ENCODE peak calls at places on chromosomes 7 and 10, in four cellular contexts. T is SK-N-SH, E is IMR-90, W is GM12878. J is an unnamed sample.

GRCh38 chr10:12531305-12531738 is 182.0 kb downstream of the CAMK1D start:
- DNase-seq in E (peak), T (no peak), W (no peak), J (no peak)

GRCh38 chr10:3143366-3143765 is 29.2 kb downstream of the PITRM1 start:
- DNase-seq in T (no peak), W (no peak), E (no peak), J (no peak)

GRCh38 chr10:35035641-35036040 is 54.5 kb downstream of the CUL2 start:
- DNase-seq in E (no peak), W (no peak), T (no peak), J (no peak)

GRCh38 chr10:84948644-84949043 is 620.3 kb downstream of the CCSER2 start:
- DNase-seq in W (no peak), T (no peak), E (no peak), J (no peak)

GRCh38 chr7:76009672-76010600 is 15.5 kb upstream of the TMEM120A start:
- DNase-seq in T (no peak), W (no peak), E (no peak), J (no peak)

GRCh38 chr7:101856488-101857357 is 39.3 kb downstream of the CUX1 start:
- DNase-seq in E (peak), T (peak), W (peak), J (peak)

GRCh38 chr7:6730343-6730633 is 23.5 kb upstream of the ZNF12 start:
- DNase-seq in E (peak), T (no peak), W (no peak), J (no peak)

GRCh38 chr7:31323101-31323500 is 17.4 kb downstream of the NEUROD6 start:
- DNase-seq in E (no peak), T (no peak), W (no peak), J (no peak)

GRCh38 chr7:271266-272107 is 18.5 kb upstream of the FOXL3 start:
- DNase-seq in W (no peak), T (no peak), E (no peak), J (no peak)

GRCh38 chr7:269721-270120 is 20.2 kb upstream of the FOXL3 start:
- DNase-seq in E (no peak), W (no peak), T (no peak), J (no peak)

GRCh38 chr7:266851-267840 is 22.8 kb upstream of the FOXL3 start:
- DNase-seq in T (peak), W (no peak), E (no peak), J (no peak)

GRCh38 chr7:270351-270983 is 19.5 kb upstream of the FOXL3 start:
- DNase-seq in E (no peak), W (no peak), T (no peak), J (no peak)

DNA sequence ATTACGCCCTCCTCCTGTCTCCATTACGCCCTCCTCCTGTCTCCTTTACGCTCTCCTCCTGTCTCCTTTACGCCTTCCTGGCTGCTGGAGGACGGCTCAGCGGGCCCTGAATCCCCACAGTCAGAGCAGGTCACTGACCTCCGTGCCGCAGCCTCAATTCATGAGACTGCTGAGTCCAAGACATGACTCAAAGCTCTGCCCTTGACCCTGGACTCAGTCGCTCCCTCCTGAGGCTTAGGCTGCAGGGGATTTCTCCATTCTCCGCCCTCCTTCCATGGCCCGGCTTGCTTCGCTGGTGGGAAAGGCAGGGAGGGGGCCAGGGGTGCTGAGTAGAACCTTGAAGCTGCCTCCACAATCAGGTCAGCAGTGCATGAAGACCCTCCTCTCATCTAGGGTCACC is 21.0 kb upstream of the FOXL3 start:
- DNase-seq in W (no peak), E (no peak), T (no peak), J (no peak)
- TF ChIP-seq RCOR1 in W (no peak), E (no peak), T (no peak), J (no peak)

DNA sequence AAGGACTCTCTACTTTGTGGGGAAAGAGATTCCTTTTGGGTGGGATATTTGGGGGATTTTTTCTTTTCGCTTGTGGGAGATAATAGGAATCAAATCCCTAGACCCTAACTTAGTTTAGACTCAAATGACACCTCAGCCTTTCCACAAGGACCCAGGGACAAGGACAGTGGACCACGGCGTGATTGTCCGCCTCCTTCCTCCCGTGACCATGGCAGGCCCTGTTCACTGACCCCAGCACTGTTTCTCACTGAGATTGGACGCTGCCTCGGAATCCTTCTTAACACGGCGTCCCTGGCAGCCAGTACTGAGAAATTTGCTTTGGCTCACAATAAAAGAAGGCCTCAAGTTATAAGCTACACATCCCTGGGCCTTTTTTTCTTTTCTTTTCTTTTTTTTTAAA is 28.8 kb upstream of the BTBD16 start:
- DNase-seq in W (no peak), T (no peak), E (no peak), J (no peak)
- TF ChIP-seq RCOR1 in W (no peak), T (no peak), E (no peak), J (no peak)

DNA sequence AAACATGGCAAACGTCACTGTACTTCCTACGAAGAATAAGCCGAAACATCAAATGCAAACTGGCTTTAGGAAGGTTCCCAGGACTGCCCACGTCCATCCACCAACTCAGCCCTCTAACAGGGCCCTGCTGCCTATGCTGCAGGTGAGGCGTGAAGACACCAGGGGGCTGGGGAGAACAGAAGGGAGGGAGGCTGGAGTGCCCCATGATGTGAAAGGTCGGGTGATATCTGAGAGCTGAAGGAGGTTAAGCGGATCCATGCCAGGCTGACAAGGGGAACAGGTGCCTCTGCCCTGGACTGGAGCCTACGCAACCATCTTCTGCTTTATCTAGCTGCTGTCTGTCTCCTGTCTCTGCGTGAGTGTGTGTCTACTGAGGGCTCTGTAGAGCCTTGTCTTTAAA is 40.2 kb upstream of the ATP6V0A4 start:
- DNase-seq in T (no peak), E (no peak), W (no peak), J (no peak)
- TF ChIP-seq RCOR1 in T (no peak), E (no peak), W (no peak), J (no peak)

DNA sequence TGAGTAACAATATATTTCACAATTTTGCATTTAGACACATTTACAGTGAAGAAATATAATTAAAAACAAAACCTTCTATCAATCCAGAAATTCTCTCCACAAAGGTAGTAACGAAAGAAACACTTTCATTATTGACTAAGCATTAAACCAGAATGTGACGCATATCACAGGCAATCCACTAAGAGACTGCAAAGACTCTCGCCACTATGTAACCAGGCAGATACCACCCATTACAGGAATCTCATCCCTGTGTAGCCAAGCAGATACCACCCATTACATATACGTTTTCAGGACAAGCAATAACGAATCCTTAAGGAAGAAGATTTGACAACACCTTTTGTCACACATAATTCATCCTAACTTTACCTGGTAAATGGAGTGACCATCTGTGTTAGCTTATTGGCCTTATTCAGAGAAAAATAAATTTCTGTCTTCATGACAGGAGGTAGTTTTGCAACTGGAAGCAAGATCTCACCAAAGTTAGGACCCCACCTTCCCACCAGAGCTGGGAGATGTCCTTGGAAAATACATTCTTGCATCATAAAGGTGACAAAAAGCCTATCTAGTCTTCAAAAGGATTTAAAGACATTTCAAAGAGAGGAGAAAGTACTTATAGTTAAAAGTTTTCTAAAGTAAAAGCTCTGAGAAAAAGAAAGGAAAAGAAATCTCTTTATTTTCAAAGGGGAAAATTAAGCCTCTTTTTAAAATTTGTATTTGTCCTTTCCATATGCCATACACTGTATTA is 30.8 kb downstream of the LRRC17 start:
- DNase-seq in E (no peak), W (no peak), T (no peak), J (no peak)
- TF ChIP-seq RCOR1 in E (no peak), W (no peak), T (no peak), J (no peak)

GRCh38 chr10:52807803-52808202 is 35.2 kb upstream of the MBL2 start:
- DNase-seq in E (no peak), W (no peak), T (no peak), J (no peak)

GRCh38 chr10:52805414-52806285 is 33.1 kb upstream of the MBL2 start:
- DNase-seq in E (no peak), T (no peak), W (no peak), J (no peak)

GRCh38 chr10:52801951-52802350 is 29.4 kb upstream of the MBL2 start:
- DNase-seq in E (no peak), T (no peak), W (no peak), J (no peak)
- TF ChIP-seq RCOR1 in E (no peak), T (no peak), W (no peak), J (no peak)

GRCh38 chr7:28955723-28956607 is 2.2 kb downstream of the TRIL start:
- DNase-seq in E (peak), W (no peak), T (peak), J (peak)
- TF ChIP-seq RCOR1 in E (no peak), W (no peak), T (no peak), J (no peak)

DNA sequence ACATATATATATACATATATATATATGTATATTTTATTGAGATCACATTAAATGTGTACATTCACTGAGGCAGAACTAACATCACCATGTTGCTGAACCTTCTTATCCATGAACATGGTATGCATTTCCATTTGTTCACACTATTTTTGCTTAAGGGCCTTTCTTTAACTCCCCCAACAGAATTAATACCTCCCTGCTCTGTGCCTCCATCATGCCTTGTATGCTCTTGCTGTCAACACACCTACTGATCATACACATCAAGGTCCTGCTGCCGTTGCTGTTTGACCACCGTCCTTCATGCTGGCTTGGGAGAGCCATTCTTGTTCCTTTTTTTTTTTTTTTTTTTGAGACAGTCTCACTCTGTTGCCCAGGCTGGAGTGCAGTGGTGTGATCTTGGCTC is 43.5 kb downstream of the EPHB4 start:
- DNase-seq in W (no peak), T (peak), E (no peak), J (no peak)
- TF ChIP-seq RCOR1 in W (no peak), T (no peak), E (no peak), J (no peak)

DNA sequence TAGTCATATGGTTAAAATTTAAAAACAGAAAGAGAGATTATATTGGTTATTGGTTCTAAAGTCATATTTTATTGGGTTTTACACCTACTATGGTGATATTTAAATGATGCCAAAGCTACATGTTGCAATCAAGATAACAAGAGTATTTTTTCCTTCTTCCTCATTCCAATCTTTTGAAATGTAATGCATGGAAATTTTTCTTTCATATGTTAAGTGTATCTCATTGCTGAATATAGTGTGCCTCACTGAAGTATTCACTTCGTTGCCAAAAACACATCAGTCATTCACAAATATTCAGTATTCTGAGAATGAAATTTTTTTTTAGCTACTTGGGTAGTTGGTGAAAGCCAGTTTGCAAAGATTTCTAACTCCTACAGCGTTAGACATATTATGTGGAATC is 19.5 kb downstream of the HDAC9 start:
- DNase-seq in W (no peak), E (peak), T (no peak), J (no peak)
- TF ChIP-seq RCOR1 in W (no peak), E (no peak), T (no peak), J (no peak)

GRCh38 chr7:50502001-50502684 is 52.0 kb upstream of the FIGNL1 start:
- DNase-seq in T (no peak), W (no peak), E (peak), J (peak)
- TF ChIP-seq RCOR1 in T (no peak), W (no peak), E (no peak), J (no peak)